ENCODE peak calls at places on chromosomes 2 and 18, in nine cellular contexts. One of them, this sample, is unnamed.

GRCh38 chr2:3666613-3666975 is 8.6 kb downstream of the ALLC start:
- DNase-seq in GM10248: no peak
- DNase-seq in GM20000: no peak
- DNase-seq in GM12865: no peak
- DNase-seq in neural progenitor cell: no peak
- DNase-seq in neural crest cell: no peak
- DNase-seq in breast epithelium: no peak
- DNase-seq in fibroblast of the aortic adventitia: no peak
- DNase-seq in fibroblast of pulmonary artery: no peak
- DNase-seq in this sample: no peak

GRCh38 chr2:26327291-26328272 is 18.4 kb upstream of the SELENOI start:
- DNase-seq in GM10248: no peak
- DNase-seq in GM20000: no peak
- DNase-seq in GM12865: no peak
- DNase-seq in neural progenitor cell: no peak
- DNase-seq in neural crest cell: no peak
- DNase-seq in breast epithelium: no peak
- DNase-seq in fibroblast of the aortic adventitia: peak; percentile 51
- DNase-seq in fibroblast of pulmonary artery: peak; percentile 52
- DNase-seq in this sample: no peak

GRCh38 chr18:2978626-2979025 is 34.3 kb downstream of the LPIN2 start:
- DNase-seq in GM10248: no peak
- DNase-seq in GM20000: no peak
- DNase-seq in GM12865: no peak
- DNase-seq in neural progenitor cell: no peak
- DNase-seq in neural crest cell: no peak
- DNase-seq in breast epithelium: no peak
- DNase-seq in fibroblast of the aortic adventitia: peak; percentile 72
- DNase-seq in fibroblast of pulmonary artery: peak; percentile 60
- DNase-seq in this sample: no peak

GRCh38 chr18:22471546-22472131 is 53.9 kb upstream of the CTAGE1 start:
- DNase-seq in GM10248: no peak
- DNase-seq in GM20000: no peak
- DNase-seq in GM12865: no peak
- DNase-seq in neural progenitor cell: no peak
- DNase-seq in neural crest cell: no peak
- DNase-seq in breast epithelium: no peak
- DNase-seq in fibroblast of the aortic adventitia: peak; percentile 98
- DNase-seq in fibroblast of pulmonary artery: peak; percentile 77
- DNase-seq in this sample: no peak

GRCh38 chr2:40120021-40120420 is 331.9 kb downstream of the SLC8A1 start:
- DNase-seq in GM10248: no peak
- DNase-seq in GM20000: no peak
- DNase-seq in GM12865: no peak
- DNase-seq in neural progenitor cell: no peak
- DNase-seq in neural crest cell: no peak
- DNase-seq in breast epithelium: no peak
- DNase-seq in fibroblast of the aortic adventitia: no peak
- DNase-seq in fibroblast of pulmonary artery: no peak
- DNase-seq in this sample: no peak

GRCh38 chr2:62456721-62457539 is 49.1 kb downstream of the TMEM17 start:
- DNase-seq in GM10248: peak; percentile 88
- DNase-seq in GM20000: peak; percentile 86
- DNase-seq in GM12865: peak; percentile 61
- DNase-seq in neural progenitor cell: peak; percentile 94
- DNase-seq in neural crest cell: peak; percentile 91
- DNase-seq in breast epithelium: peak; percentile 67
- DNase-seq in fibroblast of the aortic adventitia: peak; percentile 63
- DNase-seq in fibroblast of pulmonary artery: peak; percentile 54
- DNase-seq in this sample: peak; percentile 94

GRCh38 chr2:102872388-102872787 is 110.6 kb downstream of the TMEM182 start:
- DNase-seq in GM10248: no peak
- DNase-seq in GM20000: no peak
- DNase-seq in GM12865: no peak
- DNase-seq in neural progenitor cell: no peak
- DNase-seq in neural crest cell: no peak
- DNase-seq in breast epithelium: no peak
- DNase-seq in fibroblast of the aortic adventitia: no peak
- DNase-seq in fibroblast of pulmonary artery: no peak
- DNase-seq in this sample: no peak

GRCh38 chr2:150178591-150178990 is 308.9 kb downstream of the RND3 start:
- DNase-seq in GM10248: no peak
- DNase-seq in GM20000: no peak
- DNase-seq in GM12865: no peak
- DNase-seq in neural progenitor cell: no peak
- DNase-seq in neural crest cell: no peak
- DNase-seq in breast epithelium: no peak
- DNase-seq in fibroblast of the aortic adventitia: peak; percentile 39
- DNase-seq in fibroblast of pulmonary artery: peak; percentile 50
- DNase-seq in this sample: no peak

GRCh38 chr18:44149706-44150105 is 531.0 kb upstream of the SETBP1 start:
- DNase-seq in GM10248: no peak
- DNase-seq in GM20000: no peak
- DNase-seq in GM12865: no peak
- DNase-seq in neural progenitor cell: no peak
- DNase-seq in neural crest cell: no peak
- DNase-seq in breast epithelium: no peak
- DNase-seq in fibroblast of the aortic adventitia: peak; percentile 75
- DNase-seq in fibroblast of pulmonary artery: peak; percentile 92
- DNase-seq in this sample: no peak

GRCh38 chr2:128420131-128420530 is 101.5 kb upstream of the HS6ST1 start:
- DNase-seq in GM10248: no peak
- DNase-seq in GM20000: no peak
- DNase-seq in GM12865: no peak
- DNase-seq in neural progenitor cell: no peak
- DNase-seq in neural crest cell: no peak
- DNase-seq in breast epithelium: no peak
- DNase-seq in fibroblast of the aortic adventitia: no peak
- DNase-seq in fibroblast of pulmonary artery: no peak
- DNase-seq in this sample: no peak

GRCh38 chr18:61898576-61899205 is 5.9 kb upstream of the RNF152 start:
- DNase-seq in GM10248: no peak
- DNase-seq in GM20000: no peak
- DNase-seq in GM12865: no peak
- DNase-seq in neural progenitor cell: no peak
- DNase-seq in neural crest cell: no peak
- DNase-seq in breast epithelium: no peak
- DNase-seq in fibroblast of the aortic adventitia: no peak
- DNase-seq in fibroblast of pulmonary artery: no peak
- DNase-seq in this sample: no peak

GRCh38 chr2:99205491-99205890 is 24.5 kb downstream of the MRPL30 start:
- DNase-seq in GM10248: no peak
- DNase-seq in GM20000: no peak
- DNase-seq in GM12865: no peak
- DNase-seq in neural progenitor cell: no peak
- DNase-seq in neural crest cell: no peak
- DNase-seq in breast epithelium: no peak
- DNase-seq in fibroblast of the aortic adventitia: no peak
- DNase-seq in fibroblast of pulmonary artery: no peak
- DNase-seq in this sample: no peak

GRCh38 chr2:778680-779350 is 101.6 kb upstream of the TMEM18 start:
- DNase-seq in GM10248: no peak
- DNase-seq in GM20000: no peak
- DNase-seq in GM12865: no peak
- DNase-seq in neural progenitor cell: no peak
- DNase-seq in neural crest cell: no peak
- DNase-seq in breast epithelium: no peak
- DNase-seq in fibroblast of the aortic adventitia: no peak
- DNase-seq in fibroblast of pulmonary artery: no peak
- DNase-seq in this sample: no peak

GRCh38 chr2:70300771-70301343 is 1.0 kb downstream of the FAM136A start:
- DNase-seq in GM10248: no peak
- DNase-seq in GM20000: no peak
- DNase-seq in GM12865: peak; percentile 43
- DNase-seq in neural progenitor cell: no peak
- DNase-seq in neural crest cell: no peak
- DNase-seq in breast epithelium: no peak
- DNase-seq in fibroblast of the aortic adventitia: no peak
- DNase-seq in fibroblast of pulmonary artery: no peak
- DNase-seq in this sample: no peak

GRCh38 chr2:112031473-112031872 is 23.6 kb upstream of the TMEM87B start:
- DNase-seq in GM10248: no peak
- DNase-seq in GM20000: no peak
- DNase-seq in GM12865: no peak
- DNase-seq in neural progenitor cell: peak; percentile 53
- DNase-seq in neural crest cell: no peak
- DNase-seq in breast epithelium: no peak
- DNase-seq in fibroblast of the aortic adventitia: peak; percentile 43
- DNase-seq in fibroblast of pulmonary artery: peak; percentile 26
- DNase-seq in this sample: no peak

DNA sequence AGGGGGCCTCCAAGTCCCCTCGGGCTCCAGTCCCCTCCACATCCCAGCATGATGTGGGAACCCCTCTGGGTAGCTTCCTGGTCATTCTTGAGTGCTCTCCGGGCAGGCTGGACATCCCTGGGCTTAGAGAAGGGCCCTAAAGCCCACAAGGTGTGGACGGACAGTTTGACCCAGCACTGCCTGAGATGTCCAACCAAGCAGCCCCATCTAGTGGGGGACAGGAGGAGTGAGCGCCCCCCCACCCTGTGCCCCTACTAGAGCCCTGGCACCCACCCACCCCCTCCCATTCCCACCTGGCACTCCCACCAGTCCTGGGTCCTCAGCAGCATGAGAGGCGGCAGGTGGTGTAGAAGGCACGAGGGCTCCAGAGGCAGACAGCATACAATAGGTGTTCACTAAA is 45.9 kb downstream of the CYP27C1 start:
- DNase-seq in GM10248: peak; percentile 42
- DNase-seq in GM20000: peak; percentile 38
- DNase-seq in GM12865: no peak
- DNase-seq in neural progenitor cell: peak; percentile 44
- DNase-seq in neural crest cell: no peak
- DNase-seq in breast epithelium: no peak
- DNase-seq in fibroblast of the aortic adventitia: peak; percentile 66
- DNase-seq in fibroblast of pulmonary artery: peak; percentile 56
- DNase-seq in this sample: no peak
- TF ChIP-seq CTCF in GM10248: no peak
- TF ChIP-seq CTCF in GM20000: peak; percentile 15
- TF ChIP-seq CTCF in GM12865: peak; percentile 27
- TF ChIP-seq CTCF in neural progenitor cell: peak; percentile 47
- TF ChIP-seq CTCF in neural crest cell: peak; percentile 41
- TF ChIP-seq CTCF in breast epithelium: no peak
- TF ChIP-seq CTCF in fibroblast of the aortic adventitia: peak; percentile 65
- TF ChIP-seq CTCF in fibroblast of pulmonary artery: peak; percentile 38
- TF ChIP-seq CTCF in this sample: no peak

DNA sequence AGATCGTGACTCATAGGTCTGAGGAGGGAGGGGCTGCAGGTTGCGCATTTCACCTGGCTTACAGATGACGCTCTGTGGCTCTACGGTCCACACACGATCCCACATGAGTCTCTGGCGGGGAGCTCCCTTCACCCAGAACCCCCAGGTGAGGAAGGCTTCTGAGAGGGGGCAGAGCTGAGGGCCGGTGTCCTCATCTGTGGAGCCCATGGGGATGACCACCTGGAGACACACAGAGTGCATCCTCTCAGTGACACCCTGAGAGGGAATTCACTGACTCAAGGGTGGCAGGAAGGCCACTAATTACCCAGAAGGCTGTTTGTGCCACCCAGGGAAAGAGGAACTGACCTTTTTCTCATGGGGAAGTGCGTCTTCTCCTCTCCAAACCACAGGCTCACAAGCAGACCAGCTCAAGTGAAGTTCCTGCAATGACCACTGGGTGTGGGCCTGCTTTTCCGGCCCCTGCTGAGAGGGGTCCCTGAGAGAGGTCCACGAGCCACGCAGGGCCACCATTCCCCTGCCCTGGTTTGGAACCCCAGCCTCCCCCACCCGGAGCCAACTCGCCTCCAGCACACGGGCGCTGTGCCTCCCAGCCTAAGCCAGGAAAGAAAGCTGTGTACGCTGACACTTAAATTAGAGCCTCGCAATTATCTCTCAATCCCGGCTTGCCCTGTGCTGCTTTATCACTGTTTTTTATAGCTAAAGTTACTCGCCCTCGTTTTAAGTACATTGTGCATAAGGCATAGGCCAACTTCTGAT is 114.1 kb downstream of the BCL11A start:
- DNase-seq in GM10248: peak; percentile 89
- DNase-seq in GM20000: peak; percentile 83
- DNase-seq in GM12865: peak; percentile 95
- DNase-seq in neural progenitor cell: peak; percentile 24
- DNase-seq in neural crest cell: no peak
- DNase-seq in breast epithelium: no peak
- DNase-seq in fibroblast of the aortic adventitia: no peak
- DNase-seq in fibroblast of pulmonary artery: peak; percentile 10
- DNase-seq in this sample: peak; percentile 87
- TF ChIP-seq CTCF in GM10248: peak; percentile 63
- TF ChIP-seq CTCF in GM20000: peak; percentile 56
- TF ChIP-seq CTCF in GM12865: peak; percentile 84
- TF ChIP-seq CTCF in neural progenitor cell: peak; percentile 44
- TF ChIP-seq CTCF in neural crest cell: peak; percentile 50
- TF ChIP-seq CTCF in breast epithelium: no peak
- TF ChIP-seq CTCF in fibroblast of the aortic adventitia: no peak
- TF ChIP-seq CTCF in fibroblast of pulmonary artery: peak; percentile 47
- TF ChIP-seq CTCF in this sample: peak; percentile 83

GRCh38 chr2:96549967-96550786 is 13.6 kb downstream of the ARID5A start:
- DNase-seq in GM10248: no peak
- DNase-seq in GM20000: no peak
- DNase-seq in GM12865: no peak
- DNase-seq in neural progenitor cell: peak; percentile 55
- DNase-seq in neural crest cell: no peak
- DNase-seq in breast epithelium: no peak
- DNase-seq in fibroblast of the aortic adventitia: no peak
- DNase-seq in fibroblast of pulmonary artery: no peak
- DNase-seq in this sample: no peak
- TF ChIP-seq CTCF in GM10248: no peak
- TF ChIP-seq CTCF in GM20000: no peak
- TF ChIP-seq CTCF in GM12865: no peak
- TF ChIP-seq CTCF in neural progenitor cell: peak; percentile 61
- TF ChIP-seq CTCF in neural crest cell: peak; percentile 55
- TF ChIP-seq CTCF in breast epithelium: no peak
- TF ChIP-seq CTCF in fibroblast of the aortic adventitia: peak; percentile 2
- TF ChIP-seq CTCF in fibroblast of pulmonary artery: peak; percentile 7
- TF ChIP-seq CTCF in this sample: peak; percentile 47

GRCh38 chr2:11744631-11745394 is 1.6 kb upstream of the LPIN1 start:
- DNase-seq in GM10248: no peak
- DNase-seq in GM20000: no peak
- DNase-seq in GM12865: no peak
- DNase-seq in neural progenitor cell: peak; percentile 75
- DNase-seq in neural crest cell: peak; percentile 18
- DNase-seq in breast epithelium: no peak
- DNase-seq in fibroblast of the aortic adventitia: peak; percentile 60
- DNase-seq in fibroblast of pulmonary artery: peak; percentile 42
- DNase-seq in this sample: no peak

GRCh38 chr2:11748018-11748860 is 1.8 kb downstream of the LPIN1 start:
- DNase-seq in GM10248: no peak
- DNase-seq in GM20000: no peak
- DNase-seq in GM12865: no peak
- DNase-seq in neural progenitor cell: no peak
- DNase-seq in neural crest cell: no peak
- DNase-seq in breast epithelium: no peak
- DNase-seq in fibroblast of the aortic adventitia: no peak
- DNase-seq in fibroblast of pulmonary artery: no peak
- DNase-seq in this sample: no peak

GRCh38 chr2:11746807-11747459 is 501 bp downstream of the LPIN1 start:
- DNase-seq in GM10248: no peak
- DNase-seq in GM20000: no peak
- DNase-seq in GM12865: no peak
- DNase-seq in neural progenitor cell: peak; percentile 62
- DNase-seq in neural crest cell: no peak
- DNase-seq in breast epithelium: no peak
- DNase-seq in fibroblast of the aortic adventitia: no peak
- DNase-seq in fibroblast of pulmonary artery: peak; percentile 23
- DNase-seq in this sample: no peak

GRCh38 chr2:11745613-11746375 is 638 bp upstream of the LPIN1 start:
- DNase-seq in GM10248: no peak
- DNase-seq in GM20000: no peak
- DNase-seq in GM12865: no peak
- DNase-seq in neural progenitor cell: no peak
- DNase-seq in neural crest cell: no peak
- DNase-seq in breast epithelium: no peak
- DNase-seq in fibroblast of the aortic adventitia: no peak
- DNase-seq in fibroblast of pulmonary artery: no peak
- DNase-seq in this sample: no peak

GRCh38 chr2:11746376-11746806 is at the start of gene LPIN1:
- DNase-seq in GM10248: peak; percentile 91
- DNase-seq in GM20000: peak; percentile 93
- DNase-seq in GM12865: peak; percentile 89
- DNase-seq in neural progenitor cell: peak; percentile 96
- DNase-seq in neural crest cell: peak; percentile 77
- DNase-seq in breast epithelium: peak; percentile 90
- DNase-seq in fibroblast of the aortic adventitia: peak; percentile 79
- DNase-seq in fibroblast of pulmonary artery: peak; percentile 85
- DNase-seq in this sample: peak; percentile 90
- TF ChIP-seq CTCF in GM10248: peak; percentile 33
- TF ChIP-seq CTCF in GM20000: no peak
- TF ChIP-seq CTCF in GM12865: no peak
- TF ChIP-seq CTCF in neural progenitor cell: peak; percentile 10
- TF ChIP-seq CTCF in neural crest cell: no peak
- TF ChIP-seq CTCF in breast epithelium: no peak
- TF ChIP-seq CTCF in fibroblast of the aortic adventitia: peak; percentile 11
- TF ChIP-seq CTCF in fibroblast of pulmonary artery: no peak
- TF ChIP-seq CTCF in this sample: peak; percentile 9